ENCODE peak calls at places on chromosomes 1 and 21, in five cellular contexts. K, M, H, O and P are unnamed samples.

GRCh38 chr1:153963850-153964331 is 554 bp upstream of the SLC39A1 start:
- DNase-seq in K (peak), H (peak), O (no peak), M (peak), P (peak)

GRCh38 chr1:98706173-98706848 is 44.8 kb downstream of the SNX7 start:
- DNase-seq in K (no peak), O (no peak), H (no peak), M (no peak), P (no peak)

GRCh38 chr21:37237764-37238163 is 29.4 kb downstream of the VPS26C start:
- DNase-seq in O (no peak), M (no peak), K (no peak), H (no peak), P (no peak)

GRCh38 chr1:30855686-30856259 is 52.8 kb downstream of the SDC3 start:
- DNase-seq in K (peak), O (no peak), H (no peak), M (no peak), P (no peak)

GRCh38 chr21:16389622-16390021 is 659.8 kb downstream of the USP25 start:
- DNase-seq in M (no peak), K (no peak), O (no peak), H (no peak), P (no peak)

GRCh38 chr1:159906960-159907359 is 7.0 kb upstream of the CFAP45 start:
- DNase-seq in K (no peak), M (no peak), H (no peak), O (no peak), P (no peak)

GRCh38 chr1:4778056-4778455 is 123.6 kb downstream of the AJAP1 start:
- DNase-seq in M (no peak), O (peak), K (no peak), H (peak), P (no peak)

GRCh38 chr1:204409111-204409510 is 2.5 kb downstream of the PPP1R15B start:
- DNase-seq in K (no peak), H (no peak), M (no peak), O (no peak), P (no peak)

GRCh38 chr1:247281001-247281574 is 25.2 kb downstream of the VN1R5 start:
- DNase-seq in O (no peak), K (no peak), H (no peak), M (no peak), P (no peak)

GRCh38 chr21:34797202-34797527 is 128.4 kb downstream of the CLIC6 start:
- DNase-seq in K (no peak), O (no peak), M (no peak), H (no peak), P (no peak)

GRCh38 chr1:36707221-36707620 is 224.5 kb upstream of the CSF3R start:
- DNase-seq in H (no peak), O (no peak), K (no peak), M (no peak), P (no peak)

GRCh38 chr1:89203166-89203565 is 4.4 kb upstream of the GBP4 start:
- DNase-seq in M (no peak), H (no peak), O (no peak), K (no peak), P (no peak)

GRCh38 chr1:225469051-225469450 is 41.2 kb upstream of the LBR start:
- DNase-seq in K (peak), O (no peak), H (no peak), M (peak), P (no peak)

GRCh38 chr1:244065960-244066388 is 14.9 kb downstream of the ZBTB18 start:
- DNase-seq in O (no peak), M (no peak), K (no peak), H (no peak), P (no peak)

GRCh38 chr1:109739738-109740614 is 862 bp downstream of the GSTM3 start:
- DNase-seq in H (peak), O (no peak), K (peak), M (peak), P (peak)

GRCh38 chr1:66351913-66352312 is 182.0 kb upstream of the SGIP1 start:
- DNase-seq in O (no peak), K (no peak), H (no peak), M (no peak), P (no peak)

GRCh38 chr21:39004776-39005605 is 178.3 kb downstream of the PSMG1 start:
- DNase-seq in O (no peak), M (peak), K (peak), H (peak), P (peak)

GRCh38 chr21:43866659-43867331 is 1.8 kb downstream of the AGPAT3 start:
- DNase-seq in M (peak), H (no peak), O (no peak), K (no peak), P (no peak)

GRCh38 chr1:12600880-12601633 is 17.0 kb downstream of the DHRS3 start:
- DNase-seq in H (no peak), K (no peak), O (no peak), M (no peak), P (no peak)

GRCh38 chr1:102772831-102773230 is 335.5 kb downstream of the COL11A1 start:
- DNase-seq in H (no peak), O (no peak), M (no peak), K (no peak), P (no peak)

GRCh38 chr1:154772611-154773515 is 97.2 kb downstream of the KCNN3 start:
- DNase-seq in O (no peak), K (no peak), H (no peak), M (peak), P (no peak)

GRCh38 chr1:5835179-5835562 is 157.1 kb downstream of the NPHP4 start:
- DNase-seq in M (no peak), K (peak), H (no peak), O (no peak), P (no peak)

GRCh38 chr21:45126085-45126687 is 51.8 kb downstream of the ADARB1 start:
- DNase-seq in M (no peak), H (no peak), O (no peak), K (no peak), P (no peak)

GRCh38 chr1:7247683-7248401 is 462.6 kb downstream of the CAMTA1 start:
- DNase-seq in O (no peak), H (no peak), K (no peak), M (no peak), P (no peak)

GRCh38 chr1:97621955-97622354 is 298.9 kb downstream of the DPYD start:
- DNase-seq in K (no peak), O (no peak), H (no peak), M (no peak), P (no peak)

GRCh38 chr1:116231752-116232151 is 120.6 kb downstream of the MAB21L3 start:
- DNase-seq in K (no peak), H (no peak), M (peak), O (no peak), P (no peak)

GRCh38 chr1:182841368-182841988 is 2.3 kb downstream of the DHX9 start:
- DNase-seq in O (no peak), M (no peak), K (no peak), H (no peak), P (no peak)

GRCh38 chr1:156246241-156246761 is 1.6 kb downstream of the PAQR6 start:
- DNase-seq in O (no peak), K (no peak), M (no peak), H (no peak), P (no peak)

GRCh38 chr21:25750085-25750484 is 15.3 kb downstream of the GABPA start:
- DNase-seq in H (no peak), O (no peak), M (no peak), K (no peak), P (no peak)

GRCh38 chr1:154586231-154586630 is 18.7 kb downstream of the CHRNB2 start:
- DNase-seq in M (no peak), K (no peak), H (no peak), O (no peak), P (no peak)

GRCh38 chr21:29149771-29150425 is 19.5 kb downstream of the MAP3K7CL start:
- DNase-seq in K (no peak), M (no peak), H (no peak), O (no peak), P (no peak)

GRCh38 chr21:29145837-29146453 is 15.5 kb downstream of the MAP3K7CL start:
- DNase-seq in O (no peak), M (no peak), H (no peak), K (no peak), P (no peak)

GRCh38 chr21:29145354-29145782 is 14.9 kb downstream of the MAP3K7CL start:
- DNase-seq in M (no peak), O (peak), K (no peak), H (no peak), P (no peak)

GRCh38 chr21:29146726-29147125 is 16.3 kb downstream of the MAP3K7CL start:
- DNase-seq in O (no peak), M (no peak), H (no peak), K (no peak), P (no peak)

DNA sequence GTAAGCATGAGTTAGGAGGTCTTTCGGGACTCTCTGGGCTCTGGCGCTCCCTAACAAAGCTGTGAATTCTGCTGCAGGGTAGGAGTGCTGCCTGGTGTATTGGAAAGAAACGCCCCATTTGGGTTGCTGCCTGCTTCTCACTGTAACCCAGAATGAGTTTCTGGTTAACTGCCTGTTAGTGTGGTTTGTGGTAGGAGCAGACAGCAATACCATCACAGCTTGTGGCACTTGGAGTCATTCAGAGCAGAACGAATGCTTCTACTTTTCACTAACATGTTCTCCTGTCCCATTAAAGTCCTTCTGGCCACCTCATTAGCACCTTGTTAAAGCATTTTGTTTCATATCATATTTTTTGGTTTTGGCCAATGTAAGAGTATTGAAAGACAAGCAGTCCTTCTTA is 18.1 kb downstream of the MAP3K7CL start:
- DNase-seq in H (no peak), O (no peak), K (no peak), M (no peak), P (peak)
- H3K4me3 ChIP-seq in H (no peak), O (no peak), K (no peak), M (no peak), P (no peak)

GRCh38 chr1:95095833-95096217 is 21.3 kb upstream of the TLCD4 start:
- DNase-seq in H (no peak), K (no peak), O (no peak), M (no peak), P (no peak)
- H3K27ac ChIP-seq in H (no peak), K (no peak), O (no peak), M (no peak), P (no peak)

DNA sequence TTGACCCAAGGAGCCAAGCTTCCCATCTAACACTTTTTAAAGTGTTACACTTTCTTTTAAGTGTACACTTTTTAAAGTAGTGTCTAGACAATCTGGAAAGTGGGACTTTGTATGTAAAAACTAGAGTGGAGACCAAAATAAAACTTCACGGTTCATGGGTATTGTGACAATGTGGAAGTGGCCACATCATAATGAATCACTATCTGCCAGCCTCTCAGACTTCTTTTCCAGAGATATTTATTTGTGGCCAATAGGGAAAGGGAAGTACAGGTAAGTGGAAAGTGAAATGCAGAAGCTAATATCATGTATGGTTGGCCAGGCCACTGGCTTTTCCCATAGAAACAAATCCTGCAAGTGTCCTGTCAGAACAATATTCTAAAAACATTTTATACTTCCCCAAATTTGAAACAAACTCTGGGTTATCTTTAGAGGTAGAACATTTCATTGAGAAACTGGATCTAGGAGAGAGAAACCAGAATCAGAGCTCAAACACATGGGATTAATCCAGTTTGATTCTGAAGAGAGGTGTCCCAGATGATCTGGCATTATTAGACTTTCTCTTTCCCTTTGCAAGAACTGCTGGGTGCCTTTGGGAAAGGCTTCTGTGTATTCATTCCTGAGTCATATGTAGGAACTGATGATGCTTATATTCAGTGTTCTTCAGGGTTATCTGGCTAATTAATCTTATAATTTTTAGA is 2.0 kb downstream of the TNFSF18 start:
- DNase-seq in H (no peak), K (no peak), M (no peak), O (no peak), P (no peak)
- TF ChIP-seq CTCF in H (no peak), K (no peak), M (no peak), O (no peak), P (no peak)

DNA sequence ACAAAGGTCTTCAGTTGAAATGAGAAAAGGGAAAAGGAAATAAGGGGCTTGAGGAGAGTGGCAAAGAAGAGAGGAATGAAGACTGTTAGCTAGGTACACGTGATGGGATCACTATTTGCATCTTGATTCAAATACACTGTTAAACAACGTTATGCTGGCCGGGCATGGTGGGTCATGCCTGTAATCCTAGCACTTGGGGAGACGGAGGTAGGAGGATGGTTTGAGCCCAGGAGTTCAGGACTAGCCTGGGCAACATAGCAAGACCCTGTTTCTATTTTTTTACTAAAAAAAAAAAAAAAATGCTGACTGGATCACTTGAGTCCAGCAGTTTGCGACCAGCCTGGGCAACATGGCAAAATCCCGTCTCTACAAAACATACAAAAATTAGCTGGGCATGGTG is 2.4 kb downstream of the RBM34 start:
- DNase-seq in O (no peak), H (no peak), M (no peak), K (no peak), P (no peak)
- H3K4me3 ChIP-seq in O (no peak), H (no peak), M (no peak), K (no peak), P (no peak)

GRCh38 chr1:1986451-1987141 is 17.0 kb downstream of the CFAP74 start:
- DNase-seq in M (no peak), H (no peak), K (no peak), O (no peak), P (no peak)
- H3K27ac ChIP-seq in M (no peak), H (no peak), K (no peak), O (no peak), P (no peak)

DNA sequence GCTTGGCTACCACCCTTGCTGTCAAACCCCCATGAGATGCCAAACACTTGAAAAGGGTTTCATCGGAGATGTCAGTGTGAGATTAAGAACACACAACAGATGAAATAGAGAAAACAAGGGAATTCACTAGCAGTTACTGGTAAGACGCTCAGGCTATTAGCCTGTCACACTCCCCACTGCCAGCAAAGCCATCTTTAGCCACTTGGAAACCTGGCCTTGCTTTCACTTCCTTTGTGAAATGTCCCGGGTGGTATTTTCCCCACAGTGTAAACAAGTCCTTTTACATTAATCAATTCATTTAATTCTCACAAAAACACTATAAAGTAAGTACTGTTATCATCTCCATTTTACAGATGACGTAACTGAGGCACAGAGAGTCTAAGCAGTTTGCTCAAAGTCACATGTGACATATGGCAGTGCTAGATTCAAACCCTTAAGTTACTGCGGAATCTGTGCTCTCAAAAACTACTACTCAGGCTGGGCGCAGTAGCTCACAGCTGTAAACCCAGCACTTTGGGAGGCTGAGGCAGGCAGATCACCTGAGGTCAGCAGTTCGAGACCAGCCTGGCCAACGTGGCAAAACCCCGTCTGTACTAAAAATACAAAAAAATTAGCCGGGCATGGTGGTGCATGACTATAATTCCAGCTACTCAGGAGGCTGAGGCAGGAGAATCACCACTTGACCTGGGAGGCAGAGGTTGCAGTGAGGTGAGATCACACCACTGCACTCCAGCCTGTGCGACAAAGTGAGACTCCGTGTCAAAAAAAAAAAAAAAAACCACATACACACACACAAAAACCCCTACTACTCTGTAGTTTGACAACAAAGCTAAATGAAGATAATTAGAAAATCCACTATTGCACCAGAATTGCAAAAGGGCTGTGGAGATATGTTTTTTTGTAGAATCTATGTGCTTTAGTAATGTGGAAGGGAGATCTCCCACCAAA is 32.6 kb upstream of the KHDRBS1 start:
- DNase-seq in H (no peak), M (no peak), O (no peak), K (no peak), P (no peak)
- TF ChIP-seq CTCF in H (no peak), M (no peak), O (no peak), K (no peak), P (no peak)

GRCh38 chr1:90722874-90723273 is 5.8 kb upstream of the BARHL2 start:
- DNase-seq in H (no peak), O (no peak), K (no peak), M (no peak), P (no peak)
- H3K4me3 ChIP-seq in H (no peak), O (no peak), K (no peak), M (no peak), P (no peak)